ENCODE peak calls at places on chromosomes 5 and 9, in five cellular contexts. V is uterus, X is heart left ventricle, I is fibroblast of lung, K is WERI-Rb-1. O is an unnamed sample.

GRCh38 chr9:6667633-6668280 is 22.2 kb upstream of the GLDC start:
- DNase-seq in K (peak; percentile 12), X (no peak), V (no peak), I (peak; percentile 54), O (peak; percentile 45)

GRCh38 chr5:133527311-133527710 is 85.0 kb downstream of the FSTL4 start:
- DNase-seq in K (no peak), V (no peak), I (no peak), X (no peak), O (no peak)

GRCh38 chr5:51484326-51484725 is 101.1 kb downstream of the ISL1 start:
- DNase-seq in I (no peak), X (no peak), K (no peak), V (no peak), O (no peak)

GRCh38 chr9:132002827-132003704 is 76.6 kb downstream of the MED27 start:
- DNase-seq in X (no peak), V (no peak), I (no peak), K (no peak), O (peak; percentile 27)

GRCh38 chr9:124342402-124342945 is 72.8 kb downstream of the PSMB7 start:
- DNase-seq in I (peak; percentile 78), V (no peak), X (no peak), K (no peak), O (peak; percentile 48)

GRCh38 chr5:126855266-126855665 is 78.3 kb downstream of the LMNB1 start:
- DNase-seq in V (no peak), X (no peak), K (no peak), I (no peak), O (no peak)

GRCh38 chr5:169161022-169161680 is 139.8 kb downstream of the SLIT3 start:
- DNase-seq in K (no peak), X (peak; percentile 47), I (peak; percentile 80), V (peak; percentile 90), O (peak; percentile 95)

GRCh38 chr9:30574355-30575151 is 1809.9 kb upstream of the ACO1 start:
- DNase-seq in X (peak; percentile 15), K (no peak), I (no peak), V (no peak), O (no peak)

GRCh38 chr5:97752871-97753270 is 569.8 kb upstream of the RIOK2 start:
- DNase-seq in I (no peak), K (no peak), V (no peak), X (no peak), O (no peak)

GRCh38 chr5:26847041-26847736 is 191.2 kb downstream of the CDH9 start:
- DNase-seq in K (no peak), V (no peak), I (no peak), X (no peak), O (no peak)

DNA sequence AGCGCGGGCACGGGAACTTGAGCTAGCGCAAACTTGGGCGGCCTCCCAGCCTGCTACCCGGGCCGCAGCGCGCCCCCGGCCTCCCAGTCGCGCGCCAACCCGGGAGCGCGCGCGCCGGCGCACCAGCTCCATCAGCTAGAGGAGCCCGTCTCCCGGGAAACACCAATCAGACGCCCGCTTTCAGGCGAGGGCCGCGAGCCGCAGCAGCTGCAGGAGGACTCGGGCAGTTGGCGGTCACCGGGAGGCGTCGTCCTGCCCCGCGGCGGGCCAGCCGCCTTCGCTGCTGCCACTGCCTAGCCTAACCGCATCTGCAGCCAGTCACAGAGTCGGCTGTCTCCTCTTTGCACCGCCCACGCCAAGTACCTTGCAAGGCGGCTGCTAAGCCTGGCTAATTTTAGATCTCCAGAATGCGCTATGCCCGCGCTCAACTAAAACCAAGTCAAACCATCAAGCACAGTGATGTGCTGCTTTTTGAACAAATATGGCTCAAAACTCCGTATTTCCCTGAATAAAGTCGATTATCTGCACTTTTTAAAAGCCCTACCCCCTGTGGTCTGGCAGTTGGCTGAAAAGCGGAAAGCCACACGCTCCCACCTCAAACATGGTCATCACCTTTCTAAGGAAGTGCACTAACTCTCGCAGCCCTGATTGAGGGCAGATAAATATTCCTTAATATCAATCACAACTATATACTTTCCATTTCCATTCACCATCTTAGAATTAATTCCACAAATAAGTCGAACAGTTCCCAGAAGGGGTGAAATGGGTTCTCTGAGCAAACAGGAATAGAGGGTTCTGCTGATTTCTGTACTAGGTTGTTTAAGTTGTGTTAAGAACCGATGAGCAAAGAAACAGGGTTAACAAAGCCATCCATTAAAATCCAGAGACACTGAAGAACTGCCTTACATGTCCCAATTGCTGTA is 221.8 kb downstream of the MEF2C start:
- DNase-seq in I (peak; percentile 71), X (peak; percentile 44), K (peak; percentile 98), V (peak; percentile 39), O (peak; percentile 61)
- H3K4me3 ChIP-seq in I (peak overlapping the region; percentile 52), X (peak overlapping the region; percentile 9), K (peak overlapping the region; percentile 60), V (peak overlapping the region; percentile 0), O (peak overlapping the region; percentile 27)

GRCh38 chr9:76403352-76403751 is 9.1 kb upstream of the RFK start:
- DNase-seq in I (peak; percentile 89), K (no peak), X (no peak), V (no peak), O (peak; percentile 85)
- H3K4me3 ChIP-seq in I (no peak overlapping the region), K (no peak overlapping the region), X (no peak overlapping the region), V (no peak overlapping the region), O (no peak overlapping the region)

GRCh38 chr5:37938086-37938852 is 98.4 kb upstream of the GDNF start:
- DNase-seq in V (no peak), K (no peak), X (no peak), I (no peak), O (no peak)
- H3K4me3 ChIP-seq in V (no peak overlapping the region), K (no peak overlapping the region), X (no peak overlapping the region), I (no peak overlapping the region), O (no peak overlapping the region)

GRCh38 chr5:10306806-10307205 is 896 bp downstream of the CMBL start:
- DNase-seq in X (no peak), I (no peak), V (no peak), K (no peak), O (no peak)

GRCh38 chr5:10304932-10305331 is 2.8 kb downstream of the CMBL start:
- DNase-seq in V (no peak), I (no peak), K (peak; percentile 42), X (no peak), O (no peak)

GRCh38 chr5:10307206-10308148 is at the start of gene CMBL:
- DNase-seq in K (no peak), V (peak; percentile 35), X (peak; percentile 52), I (peak; percentile 68), O (peak; percentile 57)

GRCh38 chr5:10303699-10304170 is 4.0 kb downstream of the CMBL start:
- DNase-seq in X (no peak), K (no peak), I (no peak), V (no peak), O (no peak)

GRCh38 chr5:10306114-10306513 is 1.6 kb downstream of the CMBL start:
- DNase-seq in I (no peak), V (no peak), K (no peak), X (no peak), O (no peak)
- H3K4me3 ChIP-seq in I (peak overlapping the region; percentile 75), V (no peak overlapping the region), K (no peak overlapping the region), X (no peak overlapping the region), O (peak overlapping the region; percentile 64)

GRCh38 chr5:131280417-131280816 is 16.6 kb downstream of the CDC42SE2 start:
- DNase-seq in X (no peak), V (no peak), I (peak; percentile 29), K (no peak), O (no peak)

GRCh38 chr5:131281133-131281867 is 17.4 kb downstream of the CDC42SE2 start:
- DNase-seq in K (no peak), X (no peak), V (no peak), I (no peak), O (no peak)

GRCh38 chr5:131279209-131279608 is 15.4 kb downstream of the CDC42SE2 start:
- DNase-seq in X (no peak), V (no peak), I (no peak), K (no peak), O (no peak)

GRCh38 chr5:131282235-131282634 is 18.4 kb downstream of the CDC42SE2 start:
- DNase-seq in X (no peak), I (no peak), K (no peak), V (no peak), O (no peak)

DNA sequence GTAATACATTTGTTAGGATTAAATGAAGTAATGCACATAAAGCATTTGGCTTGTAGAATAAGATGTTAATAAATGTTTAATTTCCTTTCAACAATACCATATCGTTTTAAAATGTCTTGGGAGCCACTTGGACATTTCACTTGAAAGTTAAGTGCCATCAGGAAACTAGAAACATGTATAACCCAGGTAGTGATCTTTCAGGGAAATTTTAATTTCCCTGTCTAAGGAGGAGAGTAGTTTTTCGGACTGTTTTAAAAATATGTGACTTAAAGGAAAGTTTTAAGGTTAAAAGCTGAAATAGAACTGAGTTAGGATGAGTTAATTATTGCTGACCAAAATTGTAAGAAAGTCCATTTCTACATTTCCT is 18.0 kb downstream of the CDC42SE2 start:
- DNase-seq in K (no peak), X (no peak), V (no peak), I (no peak), O (no peak)
- H3K4me3 ChIP-seq in K (no peak overlapping the region), X (no peak overlapping the region), V (no peak overlapping the region), I (no peak overlapping the region), O (no peak overlapping the region)

O was measured in fibroblast of mammary gland.